ENCODE peak calls at places on chromosomes 4 and X, in ten cellular contexts. One of them, this sample, is unnamed.

GRCh38 chr4:1031956-1032795 is 20.8 kb downstream of the FGFRL1 start:
- DNase-seq in astrocyte of the spinal cord: no peak
- DNase-seq in cardiac muscle cell: no peak
- DNase-seq in dorsolateral prefrontal cortex: no peak
- DNase-seq in uterus: no peak
- DNase-seq in HFFc6: no peak
- DNase-seq in heart right ventricle: no peak
- DNase-seq in spleen: no peak
- DNase-seq in OCI-LY7: no peak
- DNase-seq in mesothelial cell of epicardium: no peak
- DNase-seq in this sample: no peak

GRCh38 chr4:82419451-82419850 is 10.8 kb downstream of the HNRNPDL start:
- DNase-seq in astrocyte of the spinal cord: no peak
- DNase-seq in cardiac muscle cell: no peak
- DNase-seq in dorsolateral prefrontal cortex: no peak
- DNase-seq in uterus: no peak
- DNase-seq in HFFc6: no peak
- DNase-seq in heart right ventricle: no peak
- DNase-seq in spleen: no peak
- DNase-seq in OCI-LY7: no peak
- DNase-seq in mesothelial cell of epicardium: no peak
- DNase-seq in this sample: no peak

GRCh38 chr4:36624030-36624429 is 342.6 kb downstream of the DTHD1 start:
- DNase-seq in astrocyte of the spinal cord: no peak
- DNase-seq in cardiac muscle cell: no peak
- DNase-seq in dorsolateral prefrontal cortex: no peak
- DNase-seq in uterus: no peak
- DNase-seq in HFFc6: no peak
- DNase-seq in heart right ventricle: no peak
- DNase-seq in spleen: no peak
- DNase-seq in OCI-LY7: no peak
- DNase-seq in mesothelial cell of epicardium: no peak
- DNase-seq in this sample: no peak

GRCh38 chrX:103687696-103688191 is 1.2 kb upstream of the MORF4L2 start:
- DNase-seq in astrocyte of the spinal cord: peak
- DNase-seq in cardiac muscle cell: peak
- DNase-seq in dorsolateral prefrontal cortex: peak
- DNase-seq in uterus: peak
- DNase-seq in HFFc6: peak
- DNase-seq in heart right ventricle: peak
- DNase-seq in spleen: no peak
- DNase-seq in OCI-LY7: peak
- DNase-seq in mesothelial cell of epicardium: peak
- DNase-seq in this sample: peak

GRCh38 chr4:95548738-95549245 is at the start of gene UNC5C:
- DNase-seq in astrocyte of the spinal cord: peak
- DNase-seq in cardiac muscle cell: peak
- DNase-seq in dorsolateral prefrontal cortex: peak
- DNase-seq in uterus: peak
- DNase-seq in HFFc6: no peak
- DNase-seq in heart right ventricle: peak
- DNase-seq in spleen: peak
- DNase-seq in OCI-LY7: no peak
- DNase-seq in mesothelial cell of epicardium: peak
- DNase-seq in this sample: no peak

GRCh38 chrX:107700317-107700774 is 72.0 kb downstream of the PRPS1 start:
- DNase-seq in astrocyte of the spinal cord: peak
- DNase-seq in cardiac muscle cell: no peak
- DNase-seq in dorsolateral prefrontal cortex: no peak
- DNase-seq in uterus: no peak
- DNase-seq in HFFc6: no peak
- DNase-seq in heart right ventricle: no peak
- DNase-seq in spleen: peak
- DNase-seq in OCI-LY7: no peak
- DNase-seq in mesothelial cell of epicardium: no peak
- DNase-seq in this sample: no peak

GRCh38 chr4:17168571-17168970 is 270.1 kb upstream of the LDB2 start:
- DNase-seq in astrocyte of the spinal cord: peak
- DNase-seq in cardiac muscle cell: no peak
- DNase-seq in dorsolateral prefrontal cortex: no peak
- DNase-seq in uterus: peak
- DNase-seq in HFFc6: peak
- DNase-seq in heart right ventricle: peak
- DNase-seq in spleen: no peak
- DNase-seq in OCI-LY7: no peak
- DNase-seq in mesothelial cell of epicardium: no peak
- DNase-seq in this sample: no peak

GRCh38 chr4:42627887-42628646 is 28.8 kb downstream of the ATP8A1 start:
- DNase-seq in astrocyte of the spinal cord: no peak
- DNase-seq in cardiac muscle cell: no peak
- DNase-seq in dorsolateral prefrontal cortex: peak
- DNase-seq in uterus: peak
- DNase-seq in HFFc6: no peak
- DNase-seq in heart right ventricle: peak
- DNase-seq in spleen: peak
- DNase-seq in OCI-LY7: peak
- DNase-seq in mesothelial cell of epicardium: no peak
- DNase-seq in this sample: peak

GRCh38 chr4:123488916-123489315 is 92.3 kb downstream of the SPRY1 start:
- DNase-seq in astrocyte of the spinal cord: peak
- DNase-seq in cardiac muscle cell: no peak
- DNase-seq in dorsolateral prefrontal cortex: no peak
- DNase-seq in uterus: no peak
- DNase-seq in HFFc6: peak
- DNase-seq in heart right ventricle: no peak
- DNase-seq in spleen: no peak
- DNase-seq in OCI-LY7: no peak
- DNase-seq in mesothelial cell of epicardium: no peak
- DNase-seq in this sample: peak

GRCh38 chrX:12922600-12922919 is 16.1 kb downstream of the TLR8 start:
- DNase-seq in astrocyte of the spinal cord: no peak
- DNase-seq in cardiac muscle cell: no peak
- DNase-seq in dorsolateral prefrontal cortex: no peak
- DNase-seq in uterus: no peak
- DNase-seq in HFFc6: no peak
- DNase-seq in heart right ventricle: no peak
- DNase-seq in spleen: no peak
- DNase-seq in OCI-LY7: no peak
- DNase-seq in mesothelial cell of epicardium: no peak
- DNase-seq in this sample: no peak

GRCh38 chrX:123340691-123341090 is 156.6 kb downstream of the GRIA3 start:
- DNase-seq in astrocyte of the spinal cord: no peak
- DNase-seq in cardiac muscle cell: no peak
- DNase-seq in dorsolateral prefrontal cortex: no peak
- DNase-seq in uterus: no peak
- DNase-seq in HFFc6: peak
- DNase-seq in heart right ventricle: no peak
- DNase-seq in spleen: no peak
- DNase-seq in OCI-LY7: no peak
- DNase-seq in mesothelial cell of epicardium: no peak
- DNase-seq in this sample: no peak

GRCh38 chrX:97332963-97333362 is 449.3 kb downstream of the RPA4 start:
- DNase-seq in astrocyte of the spinal cord: peak
- DNase-seq in cardiac muscle cell: peak
- DNase-seq in dorsolateral prefrontal cortex: no peak
- DNase-seq in uterus: no peak
- DNase-seq in HFFc6: peak
- DNase-seq in heart right ventricle: no peak
- DNase-seq in spleen: no peak
- DNase-seq in OCI-LY7: no peak
- DNase-seq in mesothelial cell of epicardium: no peak
- DNase-seq in this sample: no peak

DNA sequence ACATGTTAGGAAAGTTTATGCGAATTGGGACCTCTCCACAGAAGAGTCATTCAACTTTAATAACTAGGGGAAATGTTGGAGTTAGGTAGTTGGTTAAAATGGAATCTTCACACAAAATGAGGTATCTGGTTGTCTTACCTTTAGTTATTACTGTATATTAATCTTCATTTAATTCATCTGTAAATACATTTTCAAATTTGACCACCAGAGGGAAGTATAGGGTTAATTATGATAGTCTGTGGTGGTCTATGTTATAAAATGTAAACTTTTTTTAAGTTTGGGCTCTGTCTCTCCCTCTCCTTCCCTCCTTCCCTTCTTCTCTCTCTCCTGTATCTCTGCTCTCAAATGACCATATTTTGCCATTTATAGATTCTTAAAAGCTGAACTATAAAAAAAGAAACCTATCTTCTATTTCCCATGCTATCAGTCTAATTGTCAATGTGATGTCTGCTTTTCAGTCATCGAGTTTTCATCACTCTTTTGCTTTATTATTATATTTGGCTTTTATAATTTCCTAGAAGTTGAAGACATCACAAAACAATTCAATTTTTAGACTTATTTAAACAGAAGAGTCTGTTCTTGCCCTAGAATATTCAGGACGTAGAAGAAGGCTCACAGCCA is 49.8 kb downstream of the TMEM144 start:
- DNase-seq in astrocyte of the spinal cord: peak
- DNase-seq in cardiac muscle cell: peak
- DNase-seq in dorsolateral prefrontal cortex: no peak
- DNase-seq in uterus: no peak
- DNase-seq in HFFc6: peak
- DNase-seq in heart right ventricle: no peak
- DNase-seq in spleen: no peak
- DNase-seq in OCI-LY7: peak
- DNase-seq in mesothelial cell of epicardium: no peak
- DNase-seq in this sample: no peak
- TF ChIP-seq CTCF in astrocyte of the spinal cord: no peak
- TF ChIP-seq CTCF in cardiac muscle cell: peak
- TF ChIP-seq CTCF in dorsolateral prefrontal cortex: peak
- TF ChIP-seq CTCF in uterus: peak
- TF ChIP-seq CTCF in HFFc6: peak
- TF ChIP-seq CTCF in heart right ventricle: peak
- TF ChIP-seq CTCF in spleen: no peak
- TF ChIP-seq CTCF in OCI-LY7: peak
- TF ChIP-seq CTCF in mesothelial cell of epicardium: peak
- TF ChIP-seq CTCF in this sample: peak

GRCh38 chr4:54971474-54971950 is 153.9 kb downstream of the KDR start:
- DNase-seq in astrocyte of the spinal cord: peak
- DNase-seq in cardiac muscle cell: peak
- DNase-seq in dorsolateral prefrontal cortex: no peak
- DNase-seq in uterus: no peak
- DNase-seq in HFFc6: peak
- DNase-seq in heart right ventricle: no peak
- DNase-seq in spleen: no peak
- DNase-seq in OCI-LY7: peak
- DNase-seq in mesothelial cell of epicardium: no peak
- DNase-seq in this sample: peak

GRCh38 chr4:54976682-54977081 is 148.7 kb downstream of the KDR start:
- DNase-seq in astrocyte of the spinal cord: no peak
- DNase-seq in cardiac muscle cell: peak
- DNase-seq in dorsolateral prefrontal cortex: no peak
- DNase-seq in uterus: no peak
- DNase-seq in HFFc6: no peak
- DNase-seq in heart right ventricle: no peak
- DNase-seq in spleen: no peak
- DNase-seq in OCI-LY7: no peak
- DNase-seq in mesothelial cell of epicardium: no peak
- DNase-seq in this sample: no peak
- TF ChIP-seq CTCF in astrocyte of the spinal cord: peak
- TF ChIP-seq CTCF in cardiac muscle cell: no peak
- TF ChIP-seq CTCF in dorsolateral prefrontal cortex: no peak
- TF ChIP-seq CTCF in uterus: no peak
- TF ChIP-seq CTCF in HFFc6: no peak
- TF ChIP-seq CTCF in heart right ventricle: no peak
- TF ChIP-seq CTCF in spleen: no peak
- TF ChIP-seq CTCF in OCI-LY7: no peak
- TF ChIP-seq CTCF in mesothelial cell of epicardium: no peak
- TF ChIP-seq CTCF in this sample: no peak

GRCh38 chrX:28552322-28552721 is 34.9 kb upstream of the IL1RAPL1 start:
- DNase-seq in astrocyte of the spinal cord: no peak
- DNase-seq in cardiac muscle cell: no peak
- DNase-seq in dorsolateral prefrontal cortex: no peak
- DNase-seq in uterus: no peak
- DNase-seq in HFFc6: no peak
- DNase-seq in heart right ventricle: no peak
- DNase-seq in spleen: no peak
- DNase-seq in OCI-LY7: no peak
- DNase-seq in mesothelial cell of epicardium: no peak
- DNase-seq in this sample: no peak

GRCh38 chrX:28552882-28553829 is 34.1 kb upstream of the IL1RAPL1 start:
- DNase-seq in astrocyte of the spinal cord: no peak
- DNase-seq in cardiac muscle cell: no peak
- DNase-seq in dorsolateral prefrontal cortex: no peak
- DNase-seq in uterus: no peak
- DNase-seq in HFFc6: no peak
- DNase-seq in heart right ventricle: no peak
- DNase-seq in spleen: no peak
- DNase-seq in OCI-LY7: no peak
- DNase-seq in mesothelial cell of epicardium: no peak
- DNase-seq in this sample: no peak

GRCh38 chrX:28549839-28550238 is 37.4 kb upstream of the IL1RAPL1 start:
- DNase-seq in astrocyte of the spinal cord: no peak
- DNase-seq in cardiac muscle cell: no peak
- DNase-seq in dorsolateral prefrontal cortex: no peak
- DNase-seq in uterus: no peak
- DNase-seq in HFFc6: no peak
- DNase-seq in heart right ventricle: no peak
- DNase-seq in spleen: no peak
- DNase-seq in OCI-LY7: no peak
- DNase-seq in mesothelial cell of epicardium: no peak
- DNase-seq in this sample: no peak

DNA sequence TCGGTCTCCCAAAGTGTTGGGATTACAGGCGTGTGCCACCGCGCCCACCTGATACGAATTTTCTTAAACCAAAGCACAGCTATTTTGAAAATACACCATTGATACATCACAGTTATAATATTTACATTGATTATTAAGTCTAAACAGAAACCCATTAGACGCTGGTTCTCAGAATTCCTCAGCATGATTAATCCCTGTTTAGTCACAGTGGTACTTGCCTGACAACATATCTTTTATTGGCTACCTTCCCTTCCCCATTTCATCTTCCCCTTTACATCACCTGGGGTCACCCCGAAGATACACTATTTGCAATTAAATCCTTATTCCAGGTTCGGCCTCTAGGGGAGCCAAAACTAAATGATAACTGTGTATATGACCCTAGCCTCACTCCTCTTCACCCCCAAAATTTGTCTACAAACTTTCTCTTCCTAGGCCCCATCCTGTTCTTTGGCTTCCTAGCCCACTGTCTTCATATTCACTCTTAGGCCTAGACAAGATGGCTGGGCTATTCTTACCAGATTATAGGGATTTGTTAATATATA is 36.8 kb upstream of the IL1RAPL1 start:
- DNase-seq in astrocyte of the spinal cord: no peak
- DNase-seq in cardiac muscle cell: no peak
- DNase-seq in dorsolateral prefrontal cortex: no peak
- DNase-seq in uterus: no peak
- DNase-seq in HFFc6: no peak
- DNase-seq in heart right ventricle: no peak
- DNase-seq in spleen: no peak
- DNase-seq in OCI-LY7: no peak
- DNase-seq in mesothelial cell of epicardium: no peak
- DNase-seq in this sample: no peak
- TF ChIP-seq CTCF in astrocyte of the spinal cord: no peak
- TF ChIP-seq CTCF in cardiac muscle cell: no peak
- TF ChIP-seq CTCF in dorsolateral prefrontal cortex: no peak
- TF ChIP-seq CTCF in uterus: no peak
- TF ChIP-seq CTCF in HFFc6: no peak
- TF ChIP-seq CTCF in heart right ventricle: no peak
- TF ChIP-seq CTCF in spleen: no peak
- TF ChIP-seq CTCF in OCI-LY7: peak
- TF ChIP-seq CTCF in mesothelial cell of epicardium: no peak
- TF ChIP-seq CTCF in this sample: no peak

GRCh38 chr4:131006388-131006787 is 1910.4 kb downstream of the C4orf33 start:
- DNase-seq in astrocyte of the spinal cord: no peak
- DNase-seq in cardiac muscle cell: no peak
- DNase-seq in dorsolateral prefrontal cortex: no peak
- DNase-seq in uterus: no peak
- DNase-seq in HFFc6: no peak
- DNase-seq in heart right ventricle: no peak
- DNase-seq in spleen: no peak
- DNase-seq in OCI-LY7: no peak
- DNase-seq in mesothelial cell of epicardium: no peak
- DNase-seq in this sample: no peak
- TF ChIP-seq CTCF in astrocyte of the spinal cord: no peak
- TF ChIP-seq CTCF in cardiac muscle cell: no peak
- TF ChIP-seq CTCF in dorsolateral prefrontal cortex: no peak
- TF ChIP-seq CTCF in uterus: no peak
- TF ChIP-seq CTCF in HFFc6: no peak
- TF ChIP-seq CTCF in heart right ventricle: no peak
- TF ChIP-seq CTCF in spleen: no peak
- TF ChIP-seq CTCF in OCI-LY7: no peak
- TF ChIP-seq CTCF in mesothelial cell of epicardium: no peak
- TF ChIP-seq CTCF in this sample: no peak

This sample was measured in activated CD8-positive, alpha-beta T cell treated with anti-CD3 and anti-CD28 coated beads for 36 hours.